ENCODE peak calls at places on chromosomes 12 and 14, in five cellular contexts. L, S, G, Y and H are unnamed samples.

GRCh38 chr14:36522347-36522971 is 2.4 kb upstream of the NKX2-1 start:
- DNase-seq in L (no peak), S (no peak), G (no peak), Y (no peak), H (no peak)

GRCh38 chr12:121495746-121496145 is 85.1 kb downstream of the KDM2B start:
- DNase-seq in Y (no peak), S (no peak), L (no peak), G (no peak), H (no peak)

GRCh38 chr12:66170606-66171005 is 810 bp upstream of the TMBIM4 start:
- DNase-seq in G (no peak), S (no peak), L (no peak), Y (no peak), H (no peak)

GRCh38 chr12:42255221-42255874 is 17.3 kb upstream of the YAF2 start:
- DNase-seq in S (no peak), Y (no peak), G (no peak), L (no peak), H (no peak)

GRCh38 chr12:125329239-125330238 is 264.3 kb downstream of the AACS start:
- DNase-seq in Y (no peak), L (peak; percentile 8), S (no peak), G (no peak), H (no peak)

GRCh38 chr14:104678901-104679705 is 10.3 kb upstream of the INF2 start:
- DNase-seq in Y (no peak), S (no peak), L (no peak), G (no peak), H (peak; percentile 12)

GRCh38 chr12:130480887-130481286 is 143.2 kb downstream of the PIWIL1 start:
- DNase-seq in G (no peak), S (no peak), Y (no peak), L (no peak), H (no peak)

GRCh38 chr12:103673891-103674375 is 86.9 kb downstream of the STAB2 start:
- DNase-seq in S (no peak), L (no peak), G (no peak), Y (no peak), H (no peak)

GRCh38 chr14:20690848-20691640 is 2.5 kb downstream of the ANG start:
- DNase-seq in Y (peak; percentile 72), G (peak; percentile 54), S (peak; percentile 54), L (peak; percentile 75), H (peak; percentile 66)

GRCh38 chr12:7479784-7480183 is 23.8 kb downstream of the CD163 start:
- DNase-seq in S (no peak), Y (peak; percentile 45), G (no peak), L (no peak), H (no peak)

GRCh38 chr12:109820921-109821381 is 12.2 kb downstream of the TRPV4 start:
- DNase-seq in S (no peak), G (no peak), L (no peak), Y (no peak), H (no peak)

GRCh38 chr12:122837306-122838265 is 2.3 kb downstream of the HIP1R start:
- DNase-seq in G (no peak), S (no peak), L (no peak), Y (no peak), H (peak; percentile 69)

GRCh38 chr12:76236640-76237039 is 111.6 kb downstream of the BBS10 start:
- DNase-seq in S (no peak), G (peak; percentile 53), Y (no peak), L (peak; percentile 33), H (no peak)

GRCh38 chr14:68039593-68039992 is 220.0 kb downstream of the RAD51B start:
- DNase-seq in L (no peak), S (no peak), G (no peak), Y (no peak), H (no peak)

GRCh38 chr12:124396544-124397398 is 101.9 kb downstream of the RFLNA start:
- DNase-seq in L (no peak), Y (no peak), G (peak; percentile 76), S (no peak), H (peak; percentile 72)

GRCh38 chr12:49872381-49872780 is 29.5 kb upstream of the BCDIN3D start:
- DNase-seq in L (no peak), S (no peak), Y (no peak), G (no peak), H (no peak)

GRCh38 chr12:52800259-52800917 is 4.5 kb upstream of the KRT3 start:
- DNase-seq in S (no peak), Y (no peak), G (no peak), L (no peak), H (no peak)

GRCh38 chr14:104136472-104137296 is 1.7 kb upstream of the KIF26A start:
- DNase-seq in G (no peak), S (no peak), Y (no peak), L (no peak), H (no peak)

GRCh38 chr12:78398750-78399149 is 465.8 kb upstream of the SYT1 start:
- DNase-seq in L (peak; percentile 4), Y (no peak), G (no peak), S (no peak), H (no peak)

GRCh38 chr14:90419200-90419599 is 22.4 kb downstream of the CALM1 start:
- DNase-seq in G (peak; percentile 89), S (no peak), Y (peak; percentile 91), L (peak; percentile 94), H (peak; percentile 80)

GRCh38 chr14:92004062-92004461 is 35.8 kb downstream of the TRIP11 start:
- DNase-seq in L (no peak), Y (no peak), S (no peak), G (no peak), H (no peak)

GRCh38 chr12:19833775-19834501 is 394.6 kb downstream of the AEBP2 start:
- DNase-seq in Y (peak; percentile 82), G (no peak), S (no peak), L (peak; percentile 44), H (no peak)

GRCh38 chr14:57812000-57812399 is 53.9 kb downstream of the SLC35F4 start:
- DNase-seq in G (no peak), L (no peak), S (no peak), Y (no peak), H (no peak)

GRCh38 chr14:38342803-38343202 is 86.9 kb upstream of the CLEC14A start:
- DNase-seq in S (no peak), G (no peak), Y (peak; percentile 89), L (peak; percentile 95), H (no peak)

GRCh38 chr14:68959035-68959434 is 20.1 kb downstream of the ACTN1 start:
- DNase-seq in Y (peak; percentile 41), G (no peak), L (no peak), S (no peak), H (no peak)

GRCh38 chr12:20950248-20950647 is 139.7 kb downstream of the SLCO1B3 start:
- DNase-seq in L (peak; percentile 13), G (no peak), S (no peak), Y (no peak), H (no peak)

GRCh38 chr12:132077322-132078100 is 66.6 kb downstream of the DDX51 start:
- DNase-seq in G (no peak), S (no peak), Y (no peak), L (no peak), H (no peak)